ENCODE peak calls at places on chromosomes 5 and 9, in six cellular contexts. Q is A549; D is psoas muscle; E is CD8-positive, alpha-beta T cell; T is osteoblast; S is ovary. H is an unnamed sample. For H3K9me3, the result is how much of the 10 kb centered on the place peaks cover.

GRCh38 chr5:126339215-126339805 is 83.9 kb upstream of the GRAMD2B start:
- DNase-seq in Q (peak), D (no peak), E (peak), T (peak), S (no peak), H (no peak)

GRCh38 chr5:146025681-146026080 is 79.7 kb downstream of the PLAC8L1 start:
- DNase-seq in Q (no peak), D (no peak), E (no peak), T (no peak), S (no peak), H (no peak)

GRCh38 chr5:39780341-39780740 is 355.6 kb upstream of the DAB2 start:
- DNase-seq in Q (no peak), D (no peak), E (no peak), T (no peak), S (no peak), H (no peak)

GRCh38 chr5:112737088-112737471 is 605 bp upstream of the APC start:
- DNase-seq in Q (no peak), D (no peak), E (no peak), T (no peak), S (no peak), H (no peak)

GRCh38 chr5:150227606-150228273 is 37.9 kb downstream of the SLC6A7 start:
- DNase-seq in Q (no peak), D (no peak), E (no peak), T (peak), S (no peak), H (no peak)

GRCh38 chr5:99331061-99331460 is 402.3 kb upstream of the CHD1 start:
- DNase-seq in Q (no peak), D (no peak), E (no peak), T (no peak), S (no peak), H (no peak)

GRCh38 chr5:163910226-163910625 is 404.8 kb downstream of the MAT2B start:
- DNase-seq in Q (no peak), D (no peak), E (no peak), T (no peak), S (no peak), H (no peak)

GRCh38 chr9:89564257-89564878 is 40.4 kb upstream of the GADD45G start:
- DNase-seq in Q (no peak), D (no peak), E (no peak), T (no peak), S (no peak), H (no peak)

GRCh38 chr5:113232667-113233066 is 202.1 kb downstream of the TSSK1B start:
- DNase-seq in Q (no peak), D (no peak), E (no peak), T (no peak), S (peak), H (no peak)

GRCh38 chr9:18492612-18493011 is 18.7 kb downstream of the ADAMTSL1 start:
- DNase-seq in Q (no peak), D (no peak), E (no peak), T (no peak), S (no peak), H (no peak)

GRCh38 chr5:88555658-88556057 is 287.0 kb upstream of the TMEM161B start:
- DNase-seq in Q (no peak), D (no peak), E (no peak), T (no peak), S (no peak), H (no peak)

GRCh38 chr9:133773889-133774655 is 35.9 kb upstream of the SARDH start:
- DNase-seq in Q (no peak), D (no peak), E (no peak), T (peak), S (peak), H (no peak)

GRCh38 chr9:34742710-34743109 is 32.8 kb upstream of the CCL21 start:
- DNase-seq in Q (no peak), D (no peak), E (no peak), T (no peak), S (no peak), H (no peak)

GRCh38 chr5:40486437-40487270 is 193.1 kb upstream of the PTGER4 start:
- DNase-seq in Q (no peak), D (no peak), E (peak), T (no peak), S (no peak), H (peak)

GRCh38 chr9:7186175-7186574 is 428.4 kb downstream of the KDM4C start:
- DNase-seq in Q (no peak), D (no peak), E (no peak), T (no peak), S (no peak), H (no peak)

GRCh38 chr9:105046907-105047651 is 119.1 kb upstream of the ABCA1 start:
- DNase-seq in Q (no peak), D (no peak), E (no peak), T (no peak), S (no peak), H (no peak)

GRCh38 chr9:133463234-133463863 is 3.6 kb downstream of the CACFD1 start:
- DNase-seq in Q (peak), D (no peak), E (no peak), T (no peak), S (no peak), H (no peak)

GRCh38 chr5:6391151-6391550 is 12.8 kb upstream of the MED10 start:
- DNase-seq in Q (no peak), D (no peak), E (no peak), T (no peak), S (no peak), H (no peak)

GRCh38 chr5:102048940-102049339 is 247.1 kb downstream of the SLCO4C1 start:
- DNase-seq in Q (no peak), D (no peak), E (no peak), T (no peak), S (no peak), H (no peak)

GRCh38 chr5:159788835-159789331 is 127.4 kb upstream of the ADRA1B start:
- DNase-seq in Q (no peak), D (peak), E (no peak), T (no peak), S (peak), H (no peak)

GRCh38 chr9:137705443-137705863 is 86.6 kb downstream of the EHMT1 start:
- DNase-seq in Q (no peak), D (no peak), E (peak), T (peak), S (no peak), H (no peak)

GRCh38 chr9:132577119-132577518 is 5.3 kb upstream of the BARHL1 start:
- DNase-seq in Q (no peak), D (no peak), E (no peak), T (peak), S (no peak), H (no peak)

GRCh38 chr5:168860081-168860480 is 280.9 kb upstream of the PANK3 start:
- DNase-seq in Q (no peak), D (no peak), E (no peak), T (no peak), S (no peak), H (no peak)

GRCh38 chr9:98856982-98857381 is 49.5 kb downstream of the GALNT12 start:
- DNase-seq in Q (no peak), D (no peak), E (no peak), T (no peak), S (no peak), H (no peak)

GRCh38 chr5:59418766-59419165 is 474.8 kb downstream of the PDE4D start:
- DNase-seq in Q (no peak), D (no peak), E (no peak), T (no peak), S (no peak), H (no peak)

GRCh38 chr9:16179566-16179965 is 626.7 kb downstream of the CCDC171 start:
- DNase-seq in Q (no peak), D (no peak), E (peak), T (no peak), S (no peak), H (no peak)

GRCh38 chr5:92641031-92641962 is 939.7 kb downstream of the NR2F1-AS1 start:
- DNase-seq in Q (peak), D (no peak), E (no peak), T (no peak), S (no peak), H (no peak)

GRCh38 chr5:113608113-113608551 is 94.6 kb downstream of the YTHDC2 start:
- DNase-seq in Q (no peak), D (no peak), E (no peak), T (no peak), S (no peak), H (no peak)

GRCh38 chr9:20242767-20243166 is 379.5 kb downstream of the MLLT3 start:
- DNase-seq in Q (no peak), D (no peak), E (peak), T (no peak), S (no peak), H (no peak)

GRCh38 chr5:43227655-43228054 is 35.6 kb downstream of the NIM1K start:
- DNase-seq in Q (peak), D (no peak), E (no peak), T (no peak), S (no peak), H (no peak)

GRCh38 chr5:173010547-173011464 is 27.2 kb downstream of the ATP6V0E1 start:
- DNase-seq in Q (no peak), D (peak), E (no peak), T (no peak), S (no peak), H (peak)

GRCh38 chr9:123562844-123563346 is 206.9 kb downstream of the CRB2 start:
- DNase-seq in Q (no peak), D (no peak), E (no peak), T (peak), S (no peak), H (no peak)

GRCh38 chr9:129178579-129178909 is 483 bp upstream of the IER5L start:
- DNase-seq in Q (no peak), D (no peak), E (no peak), T (peak), S (no peak), H (no peak)

GRCh38 chr9:113851860-113852259 is 24.2 kb upstream of the ZNF618 start:
- DNase-seq in Q (no peak), D (no peak), E (no peak), T (peak), S (no peak), H (no peak)

GRCh38 chr9:135601988-135602387 is 37.4 kb downstream of the GLT6D1 start:
- DNase-seq in Q (no peak), D (no peak), E (no peak), T (no peak), S (no peak), H (no peak)
- H3K9me3 ChIP-seq in Q (under half), D (under half), E (under half), T (under half), S (under half), H (under half)

GRCh38 chr5:174404848-174405247 is 319.5 kb upstream of the MSX2 start:
- DNase-seq in Q (no peak), D (no peak), E (no peak), T (no peak), S (no peak), H (no peak)

GRCh38 chr5:174401793-174402192 is 322.6 kb upstream of the MSX2 start:
- DNase-seq in Q (no peak), D (no peak), E (no peak), T (no peak), S (no peak), H (no peak)

GRCh38 chr5:174399411-174399810 is 325.0 kb upstream of the MSX2 start:
- DNase-seq in Q (no peak), D (no peak), E (no peak), T (no peak), S (no peak), H (no peak)

GRCh38 chr5:174398171-174398570 is 326.2 kb upstream of the MSX2 start:
- DNase-seq in Q (no peak), D (no peak), E (no peak), T (no peak), S (no peak), H (no peak)

GRCh38 chr5:174402224-174402812 is 322.1 kb upstream of the MSX2 start:
- DNase-seq in Q (no peak), D (no peak), E (no peak), T (no peak), S (no peak), H (no peak)
- TF ChIP-seq CTCF in Q (peak), D (no peak), E (no peak), T (no peak), S (no peak), H (no peak)

GRCh38 chr5:8700222-8700621 is 831.3 kb downstream of the MTRR start:
- DNase-seq in Q (no peak), D (no peak), E (no peak), T (no peak), S (no peak), H (no peak)
- H3K9me3 ChIP-seq in Q (under half), D (under half), E (under half), T (under half), S (under half), H (under half)

DNA sequence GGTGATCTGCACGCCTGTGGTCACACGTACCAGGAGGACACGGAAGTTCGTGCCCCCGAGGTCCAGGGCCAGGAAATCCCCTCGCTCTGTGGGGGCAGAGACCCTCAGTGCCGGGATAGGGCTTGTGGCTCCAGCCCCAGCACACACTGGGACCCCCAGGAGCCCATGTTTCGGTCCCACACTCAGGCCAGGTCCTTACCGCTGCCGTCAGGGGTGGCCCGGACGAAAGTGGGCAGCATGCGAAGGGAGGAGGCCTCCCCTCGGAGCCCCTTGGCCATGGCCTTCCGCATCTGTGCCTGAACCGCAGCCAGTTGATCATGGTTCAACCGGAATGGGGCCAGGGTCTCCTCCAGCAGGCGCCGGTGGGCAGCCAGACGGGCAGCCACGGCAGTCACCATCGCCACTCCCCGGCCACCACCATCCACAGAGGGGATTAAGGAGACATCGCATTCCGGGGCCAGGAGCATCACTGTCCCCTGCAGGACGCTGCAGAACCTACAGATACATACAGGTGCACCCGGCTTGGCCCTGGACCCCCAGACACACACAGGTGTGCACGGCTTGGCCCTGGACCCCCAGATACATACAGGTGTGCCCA is 11.8 kb downstream of the HK3 start:
- DNase-seq in Q (no peak), D (no peak), E (no peak), T (peak), S (peak), H (peak)
- TF ChIP-seq CTCF in Q (no peak), D (no peak), E (no peak), T (no peak), S (no peak), H (no peak)

DNA sequence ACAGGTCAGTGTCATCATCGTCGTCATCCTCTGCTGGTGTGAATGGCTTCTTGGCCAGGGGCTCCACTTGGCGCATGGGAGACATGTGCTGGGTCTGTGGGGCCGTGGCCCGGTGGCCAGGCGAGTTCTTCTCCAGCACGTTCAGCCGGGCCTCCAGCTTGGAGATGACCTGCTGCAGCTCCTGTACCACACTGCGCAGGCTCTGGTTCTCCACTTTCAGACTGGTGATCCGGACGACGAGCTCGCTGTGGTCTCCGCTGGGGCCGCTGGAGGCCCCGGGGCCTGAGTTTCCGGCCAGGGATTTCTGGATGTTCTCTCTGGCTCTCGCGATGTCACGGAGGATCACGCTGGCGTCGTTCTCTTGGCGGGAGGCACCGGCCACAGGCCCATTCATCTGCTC is 40.6 kb downstream of the ZNF484 start:
- DNase-seq in Q (no peak), D (no peak), E (no peak), T (no peak), S (no peak), H (no peak)
- H3K9me3 ChIP-seq in Q (half or more), D (under half), E (under half), T (under half), S (under half), H (under half)

DNA sequence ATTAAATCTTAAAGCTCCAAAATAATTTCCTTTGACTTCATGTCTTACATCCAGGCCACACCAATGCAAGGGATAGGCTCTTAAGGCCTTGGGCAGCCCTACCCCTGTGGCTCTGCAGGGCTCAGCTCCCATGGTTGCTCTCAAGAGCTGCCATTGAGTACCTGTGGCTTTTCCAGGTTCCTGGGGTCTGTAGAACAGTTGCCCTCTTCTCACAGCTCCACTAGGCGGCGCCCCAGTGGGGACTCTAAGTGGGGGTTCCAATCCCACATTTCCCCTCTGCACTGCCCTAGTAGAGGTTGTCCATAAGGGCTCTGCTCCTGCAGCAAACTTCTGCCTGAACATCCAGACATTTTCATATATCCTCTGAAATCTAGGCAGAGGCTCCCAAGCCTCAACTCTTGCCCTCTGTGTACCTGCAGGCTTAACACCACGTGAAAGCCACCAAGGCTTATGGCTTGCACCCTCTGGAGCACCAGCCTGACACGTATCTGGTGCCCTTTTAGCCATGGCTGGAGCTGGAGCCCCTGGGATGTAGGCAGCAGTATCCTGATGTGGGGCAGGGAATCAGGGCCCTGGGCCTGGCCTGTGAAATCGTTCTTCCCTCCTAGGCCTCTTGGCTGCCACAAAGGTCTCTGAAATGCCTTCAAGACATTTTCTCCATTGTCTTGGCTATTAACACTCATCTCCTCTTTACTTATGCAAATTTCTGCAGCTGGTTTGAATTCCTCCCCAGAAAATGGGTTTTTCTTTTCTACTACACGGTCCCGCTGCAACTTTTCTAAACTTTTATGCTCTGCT is 185.1 kb downstream of the SMARCA2 start:
- DNase-seq in Q (no peak), D (no peak), E (no peak), T (no peak), S (no peak), H (no peak)
- TF ChIP-seq CTCF in Q (no peak), D (no peak), E (no peak), T (no peak), S (no peak), H (no peak)

H was measured in lower lobe of right lung.